ENCODE peak calls at places on chromosomes 16 and 17, in four cellular contexts. K is A549, W is K562, R is HepG2. G is an unnamed sample.

GRCh38 chr17:63523256-63523869 is at the start of gene KCNH6:
- DNase-seq in K (no peak), W (no peak), R (no peak), G (no peak)

GRCh38 chr16:82240111-82240510 is 70.1 kb upstream of the MPHOSPH6 start:
- DNase-seq in K (no peak), W (no peak), R (no peak), G (no peak)

GRCh38 chr16:58249780-58250478 is 44.9 kb downstream of the PRSS54 start:
- DNase-seq in K (peak), W (peak), R (peak), G (peak)

GRCh38 chr17:73591278-73592078 is 52.8 kb downstream of the SDK2 start:
- DNase-seq in K (no peak), W (no peak), R (no peak), G (no peak)

GRCh38 chr17:63439682-63440081 is 6.4 kb downstream of the CYB561 start:
- DNase-seq in K (no peak), W (no peak), R (no peak), G (no peak)

GRCh38 chr16:21150375-21151001 is at the start of gene DNAH3:
- DNase-seq in K (no peak), W (peak), R (peak), G (no peak)

GRCh38 chr17:27743288-27743885 is 56.9 kb downstream of the NOS2 start:
- DNase-seq in K (no peak), W (no peak), R (no peak), G (no peak)

GRCh38 chr16:2967211-2967631 is 1.9 kb upstream of the PAQR4 start:
- DNase-seq in K (no peak), W (no peak), R (no peak), G (no peak)

GRCh38 chr16:49854227-49855203 is 1.4 kb downstream of the ZNF423 start:
- DNase-seq in K (peak), W (no peak), R (no peak), G (peak)

GRCh38 chr16:66130296-66130910 is 236.1 kb upstream of the CDH5 start:
- DNase-seq in K (no peak), W (no peak), R (no peak), G (no peak)

DNA sequence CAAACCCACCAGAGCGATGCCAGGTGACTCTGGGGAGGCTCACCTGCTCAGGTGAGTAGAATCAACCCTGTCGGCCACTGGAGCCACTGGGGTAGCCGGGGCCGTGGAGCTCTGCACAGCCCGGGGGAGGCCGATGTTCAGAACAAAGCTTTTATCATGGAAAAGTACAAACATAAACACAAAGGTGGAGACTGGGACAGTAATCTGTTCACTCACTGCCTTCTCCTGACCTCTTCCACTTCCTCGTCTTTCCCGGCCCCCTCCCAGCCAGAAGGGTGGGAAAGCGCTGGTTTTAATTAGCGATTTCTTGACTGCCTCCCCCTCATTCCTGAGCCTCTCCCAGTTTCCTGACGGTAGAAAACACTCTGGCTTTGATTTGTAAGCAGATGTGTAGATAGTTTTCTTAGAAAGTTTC is 9.8 kb upstream of the TEX19 start:
- DNase-seq in K (no peak), W (no peak), R (no peak), G (no peak)
- TF ChIP-seq NR3C1 in K (no peak), W (no peak), R (no peak), G (no peak)

GRCh38 chr16:87333101-87333500 is 15.9 kb upstream of the C16orf95 start:
- DNase-seq in K (no peak), W (no peak), R (no peak), G (no peak)

GRCh38 chr16:87332150-87332549 is 15.0 kb upstream of the C16orf95 start:
- DNase-seq in K (no peak), W (no peak), R (no peak), G (no peak)

GRCh38 chr16:87334611-87335305 is 17.6 kb upstream of the C16orf95 start:
- DNase-seq in K (no peak), W (no peak), R (no peak), G (no peak)

GRCh38 chr16:87335306-87335967 is 18.2 kb upstream of the C16orf95 start:
- DNase-seq in K (no peak), W (no peak), R (no peak), G (no peak)

GRCh38 chr16:87333581-87334331 is 16.6 kb upstream of the C16orf95 start:
- DNase-seq in K (no peak), W (no peak), R (no peak), G (no peak)
- TF ChIP-seq NR3C1 in K (no peak), W (no peak), R (no peak), G (no peak)

GRCh38 chr16:6728381-6728780 is 604.3 kb upstream of the RBFOX1 start:
- DNase-seq in K (no peak), W (no peak), R (no peak), G (no peak)

GRCh38 chr16:6726621-6727020 is 606.0 kb upstream of the RBFOX1 start:
- DNase-seq in K (no peak), W (no peak), R (no peak), G (no peak)

GRCh38 chr16:6722786-6723185 is 609.9 kb upstream of the RBFOX1 start:
- DNase-seq in K (no peak), W (no peak), R (no peak), G (no peak)

DNA sequence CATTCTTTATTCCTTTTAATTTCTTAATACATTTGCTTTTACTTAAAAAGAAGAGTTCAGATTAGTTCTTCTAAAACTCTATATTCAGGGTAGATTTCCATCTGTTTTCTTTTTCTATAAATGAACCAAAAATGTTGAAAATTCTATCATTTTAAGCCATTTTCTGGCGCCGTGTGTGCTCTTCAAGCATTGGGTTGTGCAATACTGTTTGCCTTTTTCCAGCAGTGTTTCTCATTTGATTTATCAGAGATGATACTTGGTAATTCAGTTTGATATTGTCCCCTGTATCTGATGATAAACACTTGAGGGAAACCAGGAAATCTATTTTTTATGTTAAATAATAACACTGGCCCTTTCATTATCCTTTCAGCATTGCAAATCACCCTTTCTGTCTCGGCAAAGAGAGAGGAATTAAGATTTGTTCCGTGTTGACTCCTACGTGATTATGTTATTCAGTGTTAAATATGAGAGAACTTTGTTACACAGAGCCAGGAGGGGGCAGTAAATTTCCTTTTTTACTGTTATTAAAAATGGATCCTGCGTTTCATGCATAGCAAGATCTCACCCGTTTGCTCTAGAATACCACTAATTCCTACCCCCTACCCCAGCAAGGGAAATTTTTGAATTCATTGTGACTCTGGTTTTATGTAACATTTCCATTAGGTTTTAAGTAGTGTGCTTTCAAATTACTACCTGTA is 606.9 kb upstream of the RBFOX1 start:
- DNase-seq in K (no peak), W (peak), R (no peak), G (no peak)
- TF ChIP-seq NR3C1 in K (no peak), W (no peak), R (no peak), G (no peak)

GRCh38 chr16:85306793-85307551 is 194.7 kb upstream of the CIBAR2 start:
- DNase-seq in K (no peak), W (no peak), R (no peak), G (no peak)

GRCh38 chr16:85308585-85309540 is 196.6 kb upstream of the CIBAR2 start:
- DNase-seq in K (no peak), W (no peak), R (no peak), G (no peak)

GRCh38 chr16:85309656-85310587 is 197.7 kb upstream of the CIBAR2 start:
- DNase-seq in K (no peak), W (peak), R (peak), G (no peak)

GRCh38 chr16:85306071-85306792 is 194.0 kb upstream of the CIBAR2 start:
- DNase-seq in K (no peak), W (peak), R (peak), G (no peak)

GRCh38 chr16:85307552-85308364 is 195.5 kb upstream of the CIBAR2 start:
- DNase-seq in K (no peak), W (no peak), R (peak), G (no peak)
- TF ChIP-seq NR3C1 in K (no peak), W (no peak), R (no peak), G (no peak)

DNA sequence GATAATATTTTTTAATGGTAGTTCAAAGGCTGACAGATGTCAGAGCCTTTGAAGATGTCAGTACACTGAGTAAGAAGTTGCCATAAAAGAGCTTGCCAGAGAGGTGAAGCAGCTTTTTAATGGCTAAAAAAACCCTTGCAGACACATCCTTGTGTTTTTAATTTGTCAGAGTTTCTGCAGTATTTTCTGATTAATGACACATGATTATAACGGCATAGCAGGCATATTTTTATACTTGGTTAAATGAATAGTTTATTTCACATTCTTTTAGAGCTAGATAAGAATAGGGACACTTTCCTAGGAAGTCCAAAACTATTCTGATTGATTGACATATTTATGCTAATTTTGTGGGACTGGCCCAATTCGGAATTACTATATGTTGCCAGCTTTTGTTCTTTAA is 305.7 kb downstream of the CEP112 start:
- DNase-seq in K (no peak), W (no peak), R (no peak), G (no peak)
- TF ChIP-seq NR3C1 in K (no peak), W (no peak), R (no peak), G (no peak)

GRCh38 chr17:9187828-9188227 is 166.5 kb downstream of the NTN1 start:
- DNase-seq in K (no peak), W (no peak), R (no peak), G (no peak)
- TF ChIP-seq NR3C1 in K (no peak), W (no peak), R (no peak), G (no peak)

DNA sequence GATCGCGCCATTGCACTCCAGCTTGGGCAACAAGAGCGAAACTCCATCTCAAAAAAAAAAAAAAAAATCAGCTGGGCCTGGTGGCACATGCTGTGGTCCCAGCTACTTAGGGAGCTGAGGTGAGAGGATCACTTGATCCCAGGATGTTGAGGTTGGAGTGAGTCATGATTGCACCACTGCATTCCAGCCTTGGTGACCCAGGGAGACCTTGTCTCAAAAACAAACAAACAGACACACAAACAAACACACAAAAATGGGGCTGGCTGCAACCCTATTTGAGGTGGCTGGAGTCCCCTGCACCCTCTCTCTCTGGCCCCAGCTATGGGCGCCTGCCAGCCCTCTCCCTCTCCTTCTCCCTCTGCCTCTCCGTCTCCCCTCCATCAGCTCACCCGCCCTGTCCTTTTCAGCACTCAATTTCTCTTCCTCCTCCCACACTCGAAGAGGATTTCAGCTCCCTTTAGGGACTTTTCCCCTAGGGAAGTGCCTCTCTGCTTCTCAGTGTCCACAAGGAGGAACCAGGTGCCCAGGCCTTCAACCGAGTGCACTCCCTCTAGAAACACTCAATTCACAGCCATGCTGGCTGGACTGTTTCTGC is 17.5 kb upstream of the TFAP4 start:
- DNase-seq in K (peak), W (no peak), R (peak), G (no peak)
- TF ChIP-seq NR3C1 in K (no peak), W (no peak), R (no peak), G (no peak)

GRCh38 chr17:78278139-78278741 is 46.8 kb downstream of the TMEM235 start:
- DNase-seq in K (no peak), W (peak), R (no peak), G (peak)
- TF ChIP-seq NR3C1 in K (no peak), W (no peak), R (no peak), G (no peak)

DNA sequence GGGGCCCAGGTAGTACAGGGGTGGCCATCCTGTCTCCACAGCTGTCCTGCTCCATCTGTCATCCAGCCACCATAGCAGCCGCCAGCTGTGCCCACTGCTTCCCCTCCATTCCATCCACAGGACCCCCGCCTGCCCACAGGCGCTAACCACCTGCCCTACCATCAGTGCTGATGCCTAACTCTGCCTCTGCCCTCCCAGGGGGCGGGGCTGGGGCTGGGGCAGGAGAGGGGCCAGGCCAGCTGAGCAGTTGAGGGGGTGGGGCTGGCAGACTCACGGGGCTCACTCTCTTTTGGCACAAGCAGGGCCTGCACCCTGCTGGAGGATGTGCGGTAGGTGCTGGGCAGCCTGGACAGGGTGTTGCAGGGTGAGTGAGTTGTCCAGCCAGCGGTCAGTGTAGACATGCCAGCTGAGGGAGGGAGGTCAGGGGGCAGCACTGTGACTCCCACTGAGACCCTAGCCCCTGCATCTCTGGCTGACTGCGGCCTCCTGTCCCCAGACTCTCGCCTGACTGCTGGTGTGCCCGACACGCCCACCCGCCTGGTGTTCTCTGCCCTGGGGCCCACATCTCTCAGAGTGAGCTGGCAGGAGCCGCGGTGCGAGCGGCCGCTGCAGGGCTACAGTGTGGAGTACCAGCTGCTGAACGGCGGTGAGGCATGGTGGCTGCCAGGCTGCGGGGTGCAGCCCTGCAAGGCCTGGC is 9.6 kb downstream of the GALK1 start:
- DNase-seq in K (no peak), W (no peak), R (no peak), G (no peak)
- TF ChIP-seq NR3C1 in K (no peak), W (no peak), R (no peak), G (no peak)

GRCh38 chr16:12168054-12169018 is 191.8 kb downstream of the SNX29 start:
- DNase-seq in K (no peak), W (no peak), R (no peak), G (no peak)
- TF ChIP-seq NR3C1 in K (no peak), W (no peak), R (no peak), G (no peak)

G was measured in WTC11.